ENCODE peak calls at places on chromosomes 11 and 22, in five cellular contexts. M is colonic mucosa, L is Peyer's patch, O is fibroblast of lung, B is gastrocnemius medialis. V is an unnamed sample.

GRCh38 chr11:110524227-110524626 is 94.5 kb downstream of the FDX1 start:
- DNase-seq in M (no peak), L (no peak), O (peak; percentile 92), B (no peak), V (peak; percentile 36)

GRCh38 chr22:29225422-29226090 is 19.9 kb downstream of the EMID1 start:
- DNase-seq in M (peak; percentile 49), L (no peak), O (peak; percentile 71), B (peak; percentile 46), V (no peak)

GRCh38 chr11:112977620-112978212 is 16.5 kb downstream of the NCAM1 start:
- DNase-seq in M (no peak), L (no peak), O (peak; percentile 95), B (peak; percentile 18), V (peak; percentile 54)

GRCh38 chr11:46295312-46295995 is 18.0 kb downstream of the CREB3L1 start:
- DNase-seq in M (no peak), L (peak; percentile 31), O (peak; percentile 73), B (peak; percentile 66), V (peak; percentile 86)

GRCh38 chr11:114297806-114298700 is 1.9 kb downstream of the NNMT start:
- DNase-seq in M (no peak), L (no peak), O (no peak), B (no peak), V (no peak)

GRCh38 chr11:20770421-20770935 is 101.1 kb downstream of the NELL1 start:
- DNase-seq in M (no peak), L (no peak), O (no peak), B (no peak), V (no peak)

GRCh38 chr11:111759375-111759774 is 6.8 kb downstream of the PPP2R1B start:
- DNase-seq in M (no peak), L (no peak), O (no peak), B (no peak), V (no peak)

GRCh38 chr11:132058211-132058772 is 687.9 kb downstream of the NTM start:
- DNase-seq in M (no peak), L (no peak), O (peak; percentile 13), B (no peak), V (no peak)

GRCh38 chr11:69818243-69819108 is 740 bp downstream of the FGF3 start:
- DNase-seq in M (no peak), L (no peak), O (no peak), B (no peak), V (no peak)

GRCh38 chr11:7469351-7469865 is 15.9 kb upstream of the OLFML1 start:
- DNase-seq in M (no peak), L (no peak), O (no peak), B (no peak), V (no peak)

GRCh38 chr11:80414766-80415165 is 973.9 kb upstream of the TENM4 start:
- DNase-seq in M (no peak), L (no peak), O (peak; percentile 71), B (no peak), V (peak; percentile 40)

GRCh38 chr22:49790912-49791311 is 36.8 kb downstream of the BRD1 start:
- DNase-seq in M (no peak), L (no peak), O (no peak), B (peak; percentile 44), V (no peak)

DNA sequence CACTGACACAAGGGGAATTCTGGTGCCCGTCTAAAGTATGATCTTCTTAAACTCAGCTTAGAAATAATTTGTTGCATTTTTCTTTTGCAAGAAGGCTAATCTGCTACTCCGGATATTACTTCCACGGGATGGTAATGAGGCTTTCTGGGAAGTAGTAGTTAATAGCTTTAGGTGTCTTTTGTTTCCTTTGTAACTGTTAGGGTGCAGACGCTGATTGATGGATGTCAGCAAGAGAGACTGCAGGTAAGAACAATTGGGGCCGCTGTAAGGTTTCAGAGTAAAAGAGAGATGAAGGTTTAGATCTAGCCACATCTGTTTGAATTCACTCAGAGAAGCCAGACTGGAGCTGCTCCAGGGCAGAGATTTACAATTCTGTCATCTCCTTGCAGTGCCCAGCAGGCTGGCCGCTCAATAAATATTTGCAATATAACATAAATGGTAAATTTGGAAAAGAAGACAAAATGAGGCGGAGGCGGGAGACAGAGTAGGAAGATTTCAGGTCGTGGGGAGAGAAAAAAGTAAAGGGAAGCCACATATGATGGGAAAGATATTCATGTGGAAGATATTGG is 320.4 kb downstream of the AASDHPPT start:
- DNase-seq in M (no peak), L (no peak), O (peak; percentile 17), B (no peak), V (no peak)
- H3K27ac ChIP-seq in M (no peak overlapping the region), L (no peak overlapping the region), O (peak overlapping the region; percentile 80), B (no peak overlapping the region), V (peak overlapping the region; percentile 93)

DNA sequence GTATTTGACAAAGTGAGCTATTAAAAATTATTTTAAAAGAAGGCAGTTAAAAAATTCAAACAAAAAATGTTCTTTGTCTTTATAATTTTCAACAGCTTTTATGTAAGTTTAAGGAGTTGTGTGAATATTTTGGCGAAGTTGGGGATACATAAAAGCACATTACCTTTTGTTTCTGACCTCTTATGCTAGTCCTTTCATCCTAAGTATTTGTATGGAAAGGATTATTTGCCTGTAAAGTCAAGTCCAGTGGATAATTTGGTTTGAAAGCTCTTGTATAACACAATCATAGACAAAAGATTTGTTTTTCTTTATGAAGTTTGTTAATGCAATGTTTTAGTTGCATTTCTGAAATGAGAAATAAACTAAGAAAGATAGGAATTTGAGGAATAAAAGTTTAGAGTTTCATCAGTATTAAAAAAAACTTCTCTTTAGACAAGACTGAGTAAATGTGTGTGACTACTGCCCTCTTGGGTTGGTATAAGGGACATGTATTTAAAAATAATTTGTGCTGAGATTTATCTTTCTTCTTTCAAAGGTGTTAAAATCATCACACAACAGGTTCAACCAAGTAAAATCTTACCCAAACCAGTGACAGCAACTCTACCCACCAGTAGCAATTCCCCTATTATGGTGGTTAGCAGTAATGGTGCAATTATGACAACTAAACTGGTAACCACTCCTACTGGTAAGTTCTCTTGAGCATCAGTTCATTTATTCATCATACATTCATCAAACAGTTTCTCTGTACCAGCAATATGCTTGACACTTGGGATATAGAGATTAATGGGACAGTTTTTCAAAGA is 68.2 kb downstream of the EMSY start:
- DNase-seq in M (no peak), L (no peak), O (peak; percentile 73), B (no peak), V (no peak)
- H3K27ac ChIP-seq in M (no peak overlapping the region), L (no peak overlapping the region), O (no peak overlapping the region), B (no peak overlapping the region), V (no peak overlapping the region)

GRCh38 chr11:59552844-59553243 is 41.5 kb downstream of the OR4D9 start:
- DNase-seq in M (no peak), L (no peak), O (no peak), B (no peak), V (no peak)
- H3K27ac ChIP-seq in M (no peak overlapping the region), L (no peak overlapping the region), O (no peak overlapping the region), B (peak overlapping the region; percentile 24), V (no peak overlapping the region)

DNA sequence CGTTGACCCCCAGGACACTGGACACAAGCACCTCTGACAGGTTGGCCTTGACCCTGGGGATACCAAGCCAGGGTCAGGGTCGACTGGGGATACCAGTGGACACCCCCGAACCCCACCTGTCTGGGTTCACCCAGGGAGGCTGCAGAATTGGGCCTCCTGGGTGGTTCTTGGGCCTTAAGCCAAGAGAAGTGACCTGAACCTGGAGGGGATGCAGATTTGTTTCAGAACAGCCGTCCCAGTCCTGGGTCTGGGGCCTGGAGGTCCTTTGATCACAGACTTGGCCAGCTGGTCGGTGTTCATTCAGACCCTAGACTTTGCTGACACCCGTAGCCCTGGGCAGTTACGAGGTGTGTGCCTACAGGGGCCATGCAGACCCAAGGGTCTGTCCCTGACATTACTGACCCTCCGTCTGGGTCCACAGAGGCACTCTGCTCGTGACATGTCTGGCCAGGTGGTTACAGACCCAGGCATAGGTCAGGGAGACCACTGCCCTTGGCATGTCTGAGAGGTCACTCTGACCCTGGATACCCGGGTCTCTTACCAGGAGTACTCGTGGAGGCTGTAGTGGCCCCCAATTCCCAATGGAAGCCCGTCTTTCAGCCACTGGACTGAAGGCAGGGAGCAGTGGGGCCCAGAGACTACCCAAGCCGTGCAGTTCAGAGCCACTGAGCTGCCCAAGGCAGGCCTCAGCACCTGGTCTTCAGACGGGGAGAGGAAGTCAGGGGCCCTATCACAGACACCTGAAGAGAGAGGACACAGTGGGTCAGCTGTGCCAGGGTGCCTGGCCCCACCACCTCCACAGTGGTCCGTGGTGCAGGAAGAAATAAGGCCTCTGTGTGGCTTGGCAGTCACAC is 6.4 kb downstream of the SIGIRR start:
- DNase-seq in M (no peak), L (no peak), O (no peak), B (no peak), V (no peak)
- H3K27ac ChIP-seq in M (no peak overlapping the region), L (no peak overlapping the region), O (no peak overlapping the region), B (no peak overlapping the region), V (peak overlapping the region; percentile 79)

GRCh38 chr11:19237381-19237780 is 3.4 kb downstream of the E2F8 start:
- DNase-seq in M (no peak), L (no peak), O (no peak), B (no peak), V (no peak)
- H3K27ac ChIP-seq in M (no peak overlapping the region), L (no peak overlapping the region), O (no peak overlapping the region), B (peak overlapping the region; percentile 77), V (no peak overlapping the region)

DNA sequence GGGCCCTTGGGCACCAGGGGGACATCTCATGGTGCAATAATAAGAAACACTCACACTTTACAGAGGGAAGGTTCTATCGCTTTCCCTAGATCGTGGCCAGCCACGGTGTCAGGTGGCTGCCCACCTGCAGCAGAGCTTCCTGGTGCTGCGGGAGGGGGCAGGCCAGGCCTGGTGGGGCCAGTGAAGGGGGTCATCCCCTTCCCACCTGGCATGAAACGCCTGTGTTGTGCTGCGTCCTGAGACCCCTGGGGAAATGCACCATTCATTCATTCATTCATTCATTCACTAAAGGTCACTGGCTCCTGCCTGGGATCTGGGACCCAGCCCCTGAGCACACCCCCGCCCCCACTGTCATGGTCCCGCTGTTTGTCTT is 394 bp upstream of the RHOD start:
- DNase-seq in M (no peak), L (no peak), O (no peak), B (no peak), V (no peak)
- H3K27ac ChIP-seq in M (peak overlapping the region; percentile 11), L (peak overlapping the region; percentile 36), O (no peak overlapping the region), B (no peak overlapping the region), V (peak overlapping the region; percentile 100)